ENCODE peak calls at places on chromosomes 13 and 19, in eight cellular contexts. I, O, B, X, P, Q, T and S are unnamed samples.

GRCh38 chr19:34256835-34257558 is 2.6 kb downstream of the GARRE1 start:
- DNase-seq in I (no peak), O (no peak), B (peak; percentile 33), X (no peak), P (no peak), Q (no peak), T (no peak), S (no peak)

GRCh38 chr13:44759723-44760360 is 183.7 kb upstream of the TSC22D1 start:
- DNase-seq in I (no peak), O (no peak), B (no peak), X (no peak), P (no peak), Q (no peak), T (no peak), S (no peak)

GRCh38 chr13:48437381-48437780 is 24.5 kb upstream of the LPAR6 start:
- DNase-seq in I (no peak), O (peak; percentile 73), B (no peak), X (peak; percentile 82), P (no peak), Q (peak; percentile 51), T (peak; percentile 60), S (no peak)

GRCh38 chr13:39417131-39417530 is 185.9 kb downstream of the LHFPL6 start:
- DNase-seq in I (peak; percentile 77), O (no peak), B (no peak), X (no peak), P (no peak), Q (peak; percentile 65), T (no peak), S (no peak)

GRCh38 chr13:60009300-60010248 is 154.2 kb downstream of the DIAPH3 start:
- DNase-seq in I (no peak), O (peak; percentile 6), B (peak; percentile 92), X (no peak), P (no peak), Q (no peak), T (no peak), S (no peak)

GRCh38 chr13:19607523-19608078 is 25.9 kb upstream of the MPHOSPH8 start:
- DNase-seq in I (no peak), O (no peak), B (no peak), X (no peak), P (no peak), Q (no peak), T (no peak), S (no peak)

GRCh38 chr19:19537321-19538048 is 580 bp upstream of the CILP2 start:
- DNase-seq in I (peak; percentile 62), O (no peak), B (no peak), X (no peak), P (no peak), Q (no peak), T (no peak), S (no peak)

GRCh38 chr13:100673831-100674362 is 698 bp downstream of the TMTC4 start:
- DNase-seq in I (peak; percentile 62), O (peak; percentile 71), B (peak; percentile 66), X (peak; percentile 91), P (no peak), Q (no peak), T (peak; percentile 67), S (peak; percentile 38)

GRCh38 chr13:78971355-78971754 is 312.4 kb upstream of the OBI1 start:
- DNase-seq in I (no peak), O (no peak), B (no peak), X (no peak), P (no peak), Q (no peak), T (no peak), S (no peak)

GRCh38 chr19:39969266-39969665 is 1.7 kb upstream of the PSMC4 start:
- DNase-seq in I (no peak), O (no peak), B (no peak), X (no peak), P (no peak), Q (no peak), T (no peak), S (no peak)
- H3K4me3 ChIP-seq in I (no peak overlapping the region), O (no peak overlapping the region), B (no peak overlapping the region), X (no peak overlapping the region), P (no peak overlapping the region), Q (no peak overlapping the region), T (no peak overlapping the region), S (no peak overlapping the region)

GRCh38 chr19:37982655-37983054 is 75.6 kb downstream of the SIPA1L3 start:
- DNase-seq in I (no peak), O (no peak), B (no peak), X (no peak), P (no peak), Q (no peak), T (no peak), S (no peak)

GRCh38 chr19:37983916-37984315 is 76.9 kb downstream of the SIPA1L3 start:
- DNase-seq in I (no peak), O (no peak), B (no peak), X (no peak), P (no peak), Q (no peak), T (no peak), S (no peak)

GRCh38 chr19:37980419-37980975 is 73.5 kb downstream of the SIPA1L3 start:
- DNase-seq in I (no peak), O (no peak), B (no peak), X (no peak), P (no peak), Q (no peak), T (no peak), S (no peak)

GRCh38 chr19:37981785-37982475 is 74.9 kb downstream of the SIPA1L3 start:
- DNase-seq in I (no peak), O (no peak), B (peak; percentile 72), X (no peak), P (no peak), Q (no peak), T (no peak), S (no peak)

GRCh38 chr19:37983153-37983552 is 76.1 kb downstream of the SIPA1L3 start:
- DNase-seq in I (no peak), O (no peak), B (no peak), X (no peak), P (no peak), Q (no peak), T (no peak), S (no peak)
- H3K27ac ChIP-seq in I (no peak overlapping the region), O (no peak overlapping the region), B (no peak overlapping the region), X (no peak overlapping the region), P (no peak overlapping the region), Q (no peak overlapping the region), T (no peak overlapping the region), S (no peak overlapping the region)

DNA sequence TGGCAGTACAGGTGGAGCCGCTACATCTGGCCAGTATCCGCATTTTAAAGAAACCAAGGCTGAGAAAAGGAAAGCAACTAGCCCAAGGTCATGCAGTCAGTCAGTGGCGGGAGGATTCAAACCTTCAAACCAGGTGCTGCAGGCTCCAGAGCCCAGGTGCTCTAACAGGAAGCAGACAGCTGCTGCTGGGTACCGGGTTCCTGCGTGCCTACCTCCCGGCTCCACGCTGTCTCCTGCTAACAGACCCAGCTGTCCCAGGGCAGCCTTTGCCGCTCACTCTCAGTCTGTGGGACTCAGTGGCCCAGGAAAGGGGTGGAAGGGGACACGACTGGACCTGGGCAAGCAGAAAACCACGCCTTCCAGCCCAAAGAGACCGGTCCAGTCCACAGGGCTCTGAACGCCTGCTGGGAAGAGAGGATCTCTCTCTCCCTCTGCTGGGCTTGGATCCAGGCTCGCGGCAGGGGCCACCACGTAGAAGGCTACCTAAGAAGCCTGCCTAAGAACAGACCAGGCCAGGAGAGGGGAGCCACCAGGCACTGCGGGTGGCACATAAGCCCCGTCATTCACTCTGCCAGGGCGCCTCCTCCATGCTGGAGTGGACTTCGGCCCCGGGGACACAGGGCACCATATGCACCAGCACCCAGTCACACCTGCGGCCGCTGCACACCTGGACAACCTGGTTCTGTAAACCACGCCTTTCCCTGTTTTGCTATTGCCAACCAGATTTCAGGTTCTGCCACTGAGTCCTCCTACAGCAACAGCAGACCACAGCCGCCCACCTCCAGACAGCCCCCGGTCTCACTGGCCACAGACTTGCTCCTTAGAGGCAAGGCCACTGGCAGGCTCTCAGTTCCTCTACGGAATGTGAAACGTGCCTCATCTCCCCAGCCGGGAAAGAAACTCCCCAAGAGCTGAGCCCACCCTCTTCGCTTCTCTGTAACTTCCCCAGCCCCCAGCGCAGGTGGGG is 4.6 kb downstream of the DAPK3 start:
- DNase-seq in I (no peak), O (no peak), B (peak; percentile 93), X (no peak), P (no peak), Q (no peak), T (no peak), S (no peak)
- H3K4me3 ChIP-seq in I (no peak overlapping the region), O (peak overlapping the region; percentile 29), B (no peak overlapping the region), X (no peak overlapping the region), P (no peak overlapping the region), Q (no peak overlapping the region), T (no peak overlapping the region), S (no peak overlapping the region)

DNA sequence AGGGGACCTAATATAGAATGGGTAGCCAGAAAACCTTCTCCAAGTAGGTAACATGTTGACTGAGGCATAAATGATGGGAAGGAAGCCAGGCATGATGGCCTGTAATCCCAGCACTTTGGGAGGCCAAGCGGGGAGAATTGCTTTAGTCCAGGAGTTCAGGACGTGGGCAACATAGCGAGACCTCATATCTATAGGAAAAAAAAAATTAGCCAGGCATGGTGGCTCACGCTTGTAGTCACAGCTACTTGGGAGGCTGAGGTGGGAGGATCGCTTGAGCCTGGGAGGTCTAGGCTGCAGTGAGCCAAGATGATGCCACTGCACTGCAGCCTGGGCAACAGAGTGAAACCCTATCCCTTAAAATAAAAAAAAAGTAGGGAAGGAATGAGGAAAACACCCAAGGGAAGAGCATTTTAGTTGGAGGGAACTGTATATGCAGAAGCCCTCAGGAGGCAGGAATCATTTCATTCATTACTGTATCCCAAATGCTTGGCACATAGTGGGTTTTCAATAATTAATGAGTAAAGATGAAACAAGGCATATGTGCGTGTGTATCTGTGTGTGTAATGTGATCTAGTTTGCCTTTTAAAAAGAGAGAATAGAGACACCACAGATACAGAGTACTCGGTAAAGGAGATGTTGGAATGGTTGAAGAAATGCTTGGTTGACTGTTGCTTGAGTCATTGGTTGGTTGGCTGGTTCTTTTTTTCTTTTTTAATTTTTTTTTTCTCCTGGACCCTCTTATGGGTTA is 2.2 kb upstream of the NUP62 start:
- DNase-seq in I (no peak), O (no peak), B (no peak), X (no peak), P (no peak), Q (no peak), T (no peak), S (no peak)
- H3K27ac ChIP-seq in I (no peak overlapping the region), O (peak overlapping the region; percentile 92), B (no peak overlapping the region), X (no peak overlapping the region), P (no peak overlapping the region), Q (no peak overlapping the region), T (no peak overlapping the region), S (no peak overlapping the region)

GRCh38 chr19:50551034-50551712 is 17.1 kb downstream of the LRRC4B start:
- DNase-seq in I (peak; percentile 48), O (no peak), B (no peak), X (no peak), P (no peak), Q (no peak), T (no peak), S (no peak)
- H3K4me3 ChIP-seq in I (peak overlapping the region; percentile 70), O (peak overlapping the region; percentile 3), B (peak overlapping the region; percentile 9), X (no peak overlapping the region), P (no peak overlapping the region), Q (peak overlapping the region; percentile 41), T (peak overlapping the region; percentile 14), S (no peak overlapping the region)